ENCODE peak calls at places on chromosomes 2 and 18, in nine cellular contexts. O is CD4-positive, alpha-beta T cell; Z is fibroblast of pulmonary artery; W is ACHN; Q is transverse colon; B is NCI-H1105; F is activated T-cell treated with anti-CD3 and anti-CD28 coated beads, Interleukin-2, amount 50 U/mL, for 72 hours; T is kidney epithelial cell; A is NCI-H460. D is an unnamed sample.

GRCh38 chr2:98720286-98720685 is 10.6 kb downstream of the MGAT4A start:
- DNase-seq in O (no peak), Z (no peak), W (no peak), Q (no peak), B (no peak), F (no peak), T (no peak), A (no peak), D (no peak)

GRCh38 chr2:88016086-88016947 is at the start of gene RNU2-63P:
- DNase-seq in O (peak; percentile 79), Z (peak; percentile 94), W (peak; percentile 97), Q (peak; percentile 83), B (peak; percentile 54), F (peak; percentile 82), T (peak; percentile 74), A (peak; percentile 89), D (peak; percentile 82)

GRCh38 chr2:68009526-68009925 is 53.3 kb downstream of the C1D start:
- DNase-seq in O (no peak), Z (no peak), W (no peak), Q (no peak), B (no peak), F (no peak), T (no peak), A (no peak), D (no peak)

GRCh38 chr2:72864500-72864899 is 22.7 kb upstream of the SPR start:
- DNase-seq in O (no peak), Z (peak; percentile 60), W (peak; percentile 42), Q (no peak), B (no peak), F (peak; percentile 51), T (peak; percentile 73), A (no peak), D (no peak)

GRCh38 chr2:176385838-176386237 is 116.6 kb downstream of the MTX2 start:
- DNase-seq in O (no peak), Z (no peak), W (no peak), Q (no peak), B (no peak), F (no peak), T (no peak), A (no peak), D (no peak)

GRCh38 chr2:128635361-128635900 is 316.8 kb upstream of the HS6ST1 start:
- DNase-seq in O (peak; percentile 10), Z (no peak), W (no peak), Q (no peak), B (no peak), F (no peak), T (no peak), A (no peak), D (no peak)

GRCh38 chr2:105989070-105989469 is 205.0 kb downstream of the UXS1 start:
- DNase-seq in O (no peak), Z (no peak), W (no peak), Q (no peak), B (no peak), F (no peak), T (no peak), A (no peak), D (no peak)

GRCh38 chr2:107932986-107933385 is 53.3 kb upstream of the SLC5A7 start:
- DNase-seq in O (no peak), Z (peak; percentile 27), W (peak; percentile 14), Q (no peak), B (peak; percentile 31), F (no peak), T (no peak), A (peak; percentile 14), D (no peak)

GRCh38 chr18:67363694-67364093 is 152.8 kb downstream of the DSEL start:
- DNase-seq in O (no peak), Z (no peak), W (no peak), Q (no peak), B (no peak), F (no peak), T (no peak), A (no peak), D (no peak)

GRCh38 chr2:23394700-23395099 is 9.7 kb downstream of the KLHL29 start:
- DNase-seq in O (no peak), Z (no peak), W (no peak), Q (no peak), B (no peak), F (no peak), T (no peak), A (no peak), D (no peak)

GRCh38 chr18:32183503-32183902 is 6.3 kb upstream of the MEP1B start:
- DNase-seq in O (no peak), Z (no peak), W (no peak), Q (no peak), B (no peak), F (no peak), T (no peak), A (no peak), D (no peak)

GRCh38 chr2:25293958-25294513 is 47.7 kb downstream of the DNMT3A start:
- DNase-seq in O (no peak), Z (no peak), W (no peak), Q (no peak), B (no peak), F (no peak), T (no peak), A (no peak), D (no peak)

GRCh38 chr2:171347591-171348032 is 86.2 kb downstream of the METTL8 start:
- DNase-seq in O (no peak), Z (peak; percentile 75), W (peak; percentile 91), Q (no peak), B (no peak), F (peak; percentile 19), T (peak; percentile 79), A (no peak), D (no peak)

GRCh38 chr2:72915907-72916742 is 1.2 kb upstream of the EMX1 start:
- DNase-seq in O (no peak), Z (no peak), W (peak; percentile 62), Q (peak; percentile 76), B (peak; percentile 44), F (peak; percentile 72), T (no peak), A (no peak), D (peak; percentile 71)

GRCh38 chr2:45390433-45390832 is 220.6 kb downstream of the SRBD1 start:
- DNase-seq in O (no peak), Z (no peak), W (no peak), Q (no peak), B (no peak), F (no peak), T (no peak), A (no peak), D (no peak)

GRCh38 chr2:100197643-100198153 is 55.3 kb upstream of the AFF3 start:
- DNase-seq in O (no peak), Z (peak; percentile 31), W (no peak), Q (peak; percentile 30), B (no peak), F (no peak), T (no peak), A (no peak), D (peak; percentile 75)

GRCh38 chr2:24233321-24233720 is 58.5 kb downstream of the FAM228A start:
- DNase-seq in O (no peak), Z (no peak), W (no peak), Q (no peak), B (no peak), F (no peak), T (no peak), A (no peak), D (no peak)

GRCh38 chr18:43692291-43692690 is 415.0 kb upstream of the SYT4 start:
- DNase-seq in O (no peak), Z (peak; percentile 2), W (no peak), Q (no peak), B (no peak), F (no peak), T (peak; percentile 55), A (no peak), D (no peak)